ENCODE peak calls at places on chromosomes 6 and 20, in eight cellular contexts. P is neural progenitor cell, C is OCI-LY7, Y is hepatocyte, G is MM.1S, Q is HCT116, M is PC-3, N is SK-N-SH. X is an unnamed sample.

GRCh38 chr6:41280658-41281057 is 5.8 kb downstream of the TREM1 start:
- DNase-seq in P (no peak), C (no peak), Y (no peak), G (no peak), Q (no peak), M (peak), N (no peak), X (no peak)

GRCh38 chr20:33092361-33092760 is 12.9 kb downstream of the BPIFB4 start:
- DNase-seq in P (no peak), C (no peak), Y (no peak), G (no peak), Q (no peak), M (no peak), N (no peak), X (no peak)

GRCh38 chr20:36526521-36527011 is 14.8 kb upstream of the MYL9 start:
- DNase-seq in P (no peak), C (no peak), Y (no peak), G (no peak), Q (no peak), M (no peak), N (no peak), X (no peak)

GRCh38 chr6:16839780-16840179 is 78.5 kb upstream of the ATXN1 start:
- DNase-seq in P (no peak), C (no peak), Y (no peak), G (no peak), Q (no peak), M (no peak), N (no peak), X (no peak)

GRCh38 chr6:134519456-134519855 is 201.5 kb upstream of the SGK1 start:
- DNase-seq in P (no peak), C (peak), Y (no peak), G (no peak), Q (no peak), M (no peak), N (no peak), X (no peak)

GRCh38 chr20:3406481-3407425 is 716 bp downstream of the DNAAF9 start:
- DNase-seq in P (peak), C (no peak), Y (peak), G (no peak), Q (no peak), M (no peak), N (peak), X (peak)

GRCh38 chr20:21208999-21209398 is 83.1 kb downstream of the KIZ start:
- DNase-seq in P (no peak), C (no peak), Y (no peak), G (no peak), Q (no peak), M (no peak), N (peak), X (no peak)

GRCh38 chr20:31475032-31475431 is at the start of the genes DEFB124 and REM1:
- DNase-seq in P (peak), C (no peak), Y (no peak), G (peak), Q (no peak), M (no peak), N (peak), X (peak)

GRCh38 chr20:19699132-19699971 is 58.7 kb upstream of the RIN2 start:
- DNase-seq in P (no peak), C (no peak), Y (peak), G (no peak), Q (peak), M (peak), N (no peak), X (no peak)

GRCh38 chr6:170030284-170031095 is 260.4 kb downstream of the DLL1 start:
- DNase-seq in P (no peak), C (no peak), Y (no peak), G (no peak), Q (no peak), M (no peak), N (peak), X (no peak)

GRCh38 chr20:45506398-45506797 is 9.0 kb downstream of the SPINT3 start:
- DNase-seq in P (no peak), C (no peak), Y (no peak), G (no peak), Q (no peak), M (no peak), N (no peak), X (no peak)

GRCh38 chr6:161444966-161445799 is 171.3 kb upstream of the AGPAT4 start:
- DNase-seq in P (no peak), C (no peak), Y (no peak), G (no peak), Q (no peak), M (no peak), N (no peak), X (no peak)

GRCh38 chr6:137522399-137522798 is 28.2 kb upstream of the OLIG3 start:
- DNase-seq in P (no peak), C (no peak), Y (no peak), G (no peak), Q (no peak), M (no peak), N (no peak), X (no peak)

GRCh38 chr6:137517404-137517803 is 23.2 kb upstream of the OLIG3 start:
- DNase-seq in P (no peak), C (no peak), Y (no peak), G (no peak), Q (no peak), M (no peak), N (no peak), X (no peak)

GRCh38 chr6:137520520-137520919 is 26.3 kb upstream of the OLIG3 start:
- DNase-seq in P (no peak), C (no peak), Y (no peak), G (no peak), Q (no peak), M (no peak), N (no peak), X (no peak)

GRCh38 chr6:137519629-137520176 is 25.5 kb upstream of the OLIG3 start:
- DNase-seq in P (peak), C (no peak), Y (no peak), G (peak), Q (no peak), M (no peak), N (no peak), X (peak)

DNA sequence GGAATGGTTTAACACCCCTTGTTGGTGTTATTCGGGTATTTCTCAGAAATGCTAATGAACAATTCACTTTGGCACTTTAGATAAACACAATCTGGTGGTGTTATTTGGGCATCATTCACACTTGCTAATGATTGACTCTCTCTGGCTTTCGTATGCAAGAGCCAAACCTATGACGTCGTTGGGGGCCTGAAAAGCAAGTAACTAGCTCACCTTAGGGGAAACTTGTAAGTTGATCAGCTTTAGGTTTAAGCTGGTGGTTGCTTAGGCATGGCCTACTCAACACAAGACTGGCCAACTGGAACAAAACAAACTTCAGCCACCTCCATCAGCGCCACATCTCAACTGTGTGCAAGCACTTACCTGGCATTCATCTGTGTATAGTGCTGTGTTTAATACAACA is 24.4 kb upstream of the OLIG3 start:
- DNase-seq in P (no peak), C (no peak), Y (no peak), G (no peak), Q (no peak), M (no peak), N (no peak), X (peak)
- H3K27ac ChIP-seq in P (no peak), C (no peak), Y (no peak), G (no peak), Q (no peak), M (no peak), N (no peak), X (no peak)

DNA sequence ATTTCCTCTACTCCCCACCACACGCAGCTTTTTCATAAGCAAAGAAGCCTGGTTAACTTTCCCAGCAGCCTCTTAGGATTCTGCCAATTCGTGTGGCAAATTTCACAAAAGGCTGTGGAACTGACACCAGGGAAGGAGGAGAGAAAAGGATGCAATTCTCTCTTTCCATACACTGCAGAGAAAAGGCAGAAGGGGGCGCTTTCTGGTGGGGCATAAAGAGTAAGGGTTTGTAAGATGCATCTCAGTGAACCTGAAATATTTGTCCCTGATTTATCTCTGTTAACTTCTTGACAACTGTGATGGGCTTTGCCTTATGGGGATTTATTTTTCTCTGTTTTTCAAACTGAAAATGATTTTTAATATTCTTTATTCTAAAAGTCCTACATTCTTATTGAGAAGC is 45.5 kb upstream of the GLP1R start:
- DNase-seq in P (peak), C (no peak), Y (no peak), G (no peak), Q (no peak), M (peak), N (no peak), X (peak)
- TF ChIP-seq CTCF in P (peak), C (peak), Y (peak), G (no peak), Q (peak), M (peak), N (peak), X (peak)

GRCh38 chr6:37650071-37650481 is 47.6 kb downstream of the MDGA1 start:
- DNase-seq in P (peak), C (no peak), Y (peak), G (no peak), Q (no peak), M (no peak), N (no peak), X (peak)
- TF ChIP-seq EZH2phosphoT487 in P (no peak), C (no peak), Y (no peak), G (no peak), Q (no peak), M (no peak), N (no peak), X (no peak)

GRCh38 chr20:63235399-63235983 is at the start of gene BIRC7:
- DNase-seq in P (no peak), C (no peak), Y (no peak), G (no peak), Q (no peak), M (no peak), N (no peak), X (no peak)

GRCh38 chr20:63233061-63233344 is 2.7 kb upstream of the BIRC7 start:
- DNase-seq in P (no peak), C (no peak), Y (no peak), G (no peak), Q (no peak), M (no peak), N (no peak), X (no peak)

GRCh38 chr20:63233924-63234323 is 1.8 kb upstream of the BIRC7 start:
- DNase-seq in P (no peak), C (no peak), Y (no peak), G (no peak), Q (no peak), M (no peak), N (no peak), X (no peak)

GRCh38 chr20:63236116-63236837 is 572 bp downstream of the BIRC7 start:
- DNase-seq in P (no peak), C (no peak), Y (no peak), G (no peak), Q (no peak), M (no peak), N (no peak), X (no peak)

DNA sequence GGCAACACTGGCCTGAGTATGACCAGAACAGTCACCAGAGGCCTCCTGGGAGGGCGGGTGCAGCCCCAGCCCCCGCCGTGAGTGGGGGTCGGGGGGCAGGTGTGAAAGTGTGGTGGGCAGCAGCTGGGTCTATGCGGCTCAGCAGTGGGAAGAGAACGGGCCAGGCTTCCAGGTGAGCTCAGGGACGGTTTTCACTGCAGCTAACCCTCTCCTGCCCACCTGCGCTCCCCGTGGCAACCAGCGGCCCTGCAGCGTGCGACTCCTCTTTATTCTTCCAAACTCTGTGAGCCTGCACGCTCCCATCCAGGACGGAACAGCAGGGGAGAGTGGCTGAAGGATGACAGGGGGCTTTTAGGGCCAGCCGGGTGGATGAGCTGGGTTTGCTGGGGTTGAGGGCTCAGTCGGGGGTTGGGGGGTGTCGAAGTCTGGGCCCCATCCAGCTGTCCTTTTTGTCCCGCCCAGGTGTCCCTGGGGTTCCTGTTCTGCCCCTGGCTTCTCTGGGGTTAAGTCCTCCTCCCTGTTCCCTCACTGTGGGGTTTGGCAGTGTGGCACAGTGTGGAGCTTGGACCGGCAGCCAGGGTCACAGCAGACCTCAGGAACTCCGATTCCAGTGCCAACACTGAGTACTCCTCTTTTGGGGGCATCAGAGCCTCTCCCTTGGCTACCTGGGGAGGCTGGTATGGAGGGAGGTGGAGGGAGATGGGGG is 859 bp upstream of the BIRC7 start:
- DNase-seq in P (peak), C (peak), Y (peak), G (no peak), Q (no peak), M (peak), N (no peak), X (peak)
- H3K27ac ChIP-seq in P (no peak), C (no peak), Y (no peak), G (no peak), Q (peak), M (no peak), N (no peak), X (no peak)

GRCh38 chr6:158503846-158504245 is 56.0 kb upstream of the TMEM181 start:
- DNase-seq in P (no peak), C (no peak), Y (no peak), G (no peak), Q (no peak), M (no peak), N (no peak), X (no peak)

GRCh38 chr6:158505194-158505593 is 54.7 kb upstream of the TMEM181 start:
- DNase-seq in P (no peak), C (no peak), Y (no peak), G (no peak), Q (no peak), M (no peak), N (no peak), X (no peak)

GRCh38 chr6:158507174-158507573 is 52.7 kb upstream of the TMEM181 start:
- DNase-seq in P (no peak), C (no peak), Y (no peak), G (no peak), Q (no peak), M (no peak), N (no peak), X (no peak)

GRCh38 chr6:158508450-158508849 is 51.4 kb upstream of the TMEM181 start:
- DNase-seq in P (no peak), C (no peak), Y (no peak), G (no peak), Q (no peak), M (no peak), N (no peak), X (no peak)

GRCh38 chr6:158506577-158506976 is 53.3 kb upstream of the TMEM181 start:
- DNase-seq in P (peak), C (no peak), Y (no peak), G (no peak), Q (no peak), M (no peak), N (peak), X (peak)
- TF ChIP-seq CTCF in P (peak), C (peak), Y (peak), G (no peak), Q (peak), M (peak), N (peak), X (peak)

DNA sequence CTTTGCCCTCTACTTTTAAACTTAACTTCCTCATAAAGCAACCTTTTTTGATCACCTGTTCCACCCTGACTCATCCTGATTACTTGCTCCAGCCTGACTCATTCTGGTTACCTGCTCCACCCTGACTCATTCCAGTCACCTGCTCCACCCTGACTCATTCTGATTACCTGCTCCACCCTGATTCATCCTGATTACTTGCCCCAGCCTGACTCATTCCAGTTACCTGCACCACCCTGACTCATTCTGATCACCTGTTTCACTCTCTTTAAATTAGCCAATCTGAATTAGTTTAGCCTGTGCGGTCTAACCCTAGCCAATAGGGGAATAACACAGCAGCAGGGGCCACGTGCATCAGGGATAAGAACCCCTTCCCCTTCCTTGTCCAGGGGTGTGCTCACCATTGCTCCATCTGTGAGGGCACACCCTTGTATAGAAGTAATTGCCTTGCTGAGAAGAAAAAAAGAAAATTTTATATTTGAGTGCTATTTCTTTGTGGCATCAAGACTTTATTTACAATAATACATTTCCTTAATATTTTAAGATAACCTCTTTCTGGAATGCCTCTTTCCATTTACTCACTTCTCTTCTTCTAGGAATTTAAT is 17.9 kb downstream of the HLA-G start:
- DNase-seq in P (no peak), C (no peak), Y (peak), G (no peak), Q (peak), M (peak), N (no peak), X (no peak)
- TF ChIP-seq EZH2phosphoT487 in P (no peak), C (no peak), Y (no peak), G (no peak), Q (no peak), M (no peak), N (no peak), X (no peak)